ENCODE peak calls at places on chromosomes 4 and X, in ten cellular contexts. Z, H, B, P, S, W, E, D, F and R are unnamed samples.

GRCh38 chrX:1394731-1395501 is 3.0 kb upstream of the SLC25A6 start:
- DNase-seq in Z (no peak), H (no peak), B (peak; percentile 42), P (no peak), S (no peak), W (no peak), E (no peak), D (no peak), F (no peak), R (no peak)

GRCh38 chr4:1208266-1208961 is 36.0 kb upstream of the SPON2 start:
- DNase-seq in Z (no peak), H (no peak), B (peak; percentile 51), P (peak; percentile 30), S (no peak), W (no peak), E (no peak), D (no peak), F (no peak), R (no peak)

GRCh38 chr4:82988323-82988832 is 22.2 kb downstream of the LIN54 start:
- DNase-seq in Z (no peak), H (no peak), B (no peak), P (no peak), S (no peak), W (no peak), E (no peak), D (peak; percentile 93), F (peak; percentile 87), R (no peak)

GRCh38 chr4:76003015-76003414 is 4.3 kb downstream of the CXCL9 start:
- DNase-seq in Z (no peak), H (no peak), B (no peak), P (no peak), S (no peak), W (no peak), E (no peak), D (no peak), F (no peak), R (no peak)

GRCh38 chr4:73705056-73705432 is 35.3 kb upstream of the CXCL8 start:
- DNase-seq in Z (no peak), H (no peak), B (no peak), P (no peak), S (no peak), W (no peak), E (no peak), D (no peak), F (peak; percentile 62), R (no peak)

GRCh38 chr4:180134116-180134866 is 2108.9 kb upstream of the TENM3 start:
- DNase-seq in Z (no peak), H (no peak), B (no peak), P (peak; percentile 23), S (no peak), W (peak; percentile 2), E (peak; percentile 6), D (peak; percentile 32), F (no peak), R (no peak)

GRCh38 chrX:45513042-45513441 is 312.4 kb upstream of the DIPK2B start:
- DNase-seq in Z (no peak), H (no peak), B (no peak), P (no peak), S (no peak), W (no peak), E (peak; percentile 22), D (no peak), F (no peak), R (no peak)

GRCh38 chrX:9188117-9188516 is 154.2 kb upstream of the FAM9B start:
- DNase-seq in Z (no peak), H (no peak), B (no peak), P (no peak), S (no peak), W (no peak), E (no peak), D (no peak), F (no peak), R (no peak)

GRCh38 chr4:104491826-104492771 is 2.6 kb downstream of the CXXC4 start:
- DNase-seq in Z (no peak), H (no peak), B (no peak), P (peak; percentile 9), S (peak; percentile 41), W (no peak), E (no peak), D (peak; percentile 90), F (no peak), R (peak; percentile 20)

GRCh38 chr4:137768196-137768595 is 235.9 kb upstream of the PCDH18 start:
- DNase-seq in Z (no peak), H (no peak), B (no peak), P (no peak), S (no peak), W (no peak), E (no peak), D (no peak), F (peak; percentile 1), R (no peak)

GRCh38 chrX:68684291-68684918 is 36.9 kb downstream of the STARD8 start:
- DNase-seq in Z (no peak), H (no peak), B (peak; percentile 21), P (peak; percentile 18), S (no peak), W (no peak), E (no peak), D (no peak), F (no peak), R (peak; percentile 10)

GRCh38 chrX:13734278-13735172 is at the start of the genes OFD1 and TRAPPC2:
- DNase-seq in Z (peak; percentile 83), H (peak; percentile 97), B (peak; percentile 96), P (peak; percentile 97), S (peak; percentile 94), W (peak; percentile 84), E (peak; percentile 95), D (peak; percentile 97), F (peak; percentile 91), R (peak; percentile 78)

GRCh38 chr4:26583538-26583864 is 383 bp upstream of the TBC1D19 start:
- DNase-seq in Z (no peak), H (no peak), B (no peak), P (no peak), S (no peak), W (no peak), E (peak; percentile 50), D (no peak), F (no peak), R (no peak)

GRCh38 chrX:111507931-111508330 is 3.5 kb upstream of the SERTM2 start:
- DNase-seq in Z (no peak), H (no peak), B (no peak), P (no peak), S (no peak), W (no peak), E (no peak), D (no peak), F (no peak), R (no peak)

GRCh38 chr4:188160406-188160805 is 21.2 kb downstream of the TRIML1 start:
- DNase-seq in Z (no peak), H (no peak), B (no peak), P (no peak), S (no peak), W (no peak), E (no peak), D (no peak), F (no peak), R (no peak)

GRCh38 chr4:1565598-1566295 is 118.4 kb downstream of the FAM53A start:
- DNase-seq in Z (no peak), H (no peak), B (no peak), P (no peak), S (no peak), W (no peak), E (no peak), D (no peak), F (no peak), R (no peak)

GRCh38 chr4:166493828-166494432 is 620.9 kb downstream of the TLL1 start:
- DNase-seq in Z (no peak), H (no peak), B (no peak), P (no peak), S (no peak), W (no peak), E (no peak), D (no peak), F (peak; percentile 1), R (no peak)

GRCh38 chr4:81648576-81649272 is 177.0 kb upstream of the RASGEF1B start:
- DNase-seq in Z (no peak), H (peak; percentile 88), B (peak; percentile 18), P (peak; percentile 15), S (peak; percentile 15), W (no peak), E (no peak), D (no peak), F (no peak), R (no peak)

GRCh38 chr4:81565137-81565870 is 93.6 kb upstream of the RASGEF1B start:
- DNase-seq in Z (no peak), H (peak; percentile 37), B (peak; percentile 39), P (peak; percentile 82), S (no peak), W (peak; percentile 77), E (no peak), D (no peak), F (no peak), R (peak; percentile 20)

GRCh38 chr4:22091351-22091731 is 142.8 kb upstream of the KCNIP4 start:
- DNase-seq in Z (no peak), H (no peak), B (no peak), P (no peak), S (no peak), W (no peak), E (peak; percentile 2), D (no peak), F (no peak), R (no peak)

GRCh38 chr4:62543002-62543401 is 1342.9 kb downstream of the ADGRL3 start:
- DNase-seq in Z (no peak), H (no peak), B (no peak), P (no peak), S (no peak), W (no peak), E (no peak), D (no peak), F (no peak), R (no peak)

GRCh38 chr4:184170996-184171395 is 46.7 kb downstream of the ENPP6 start:
- DNase-seq in Z (no peak), H (no peak), B (no peak), P (no peak), S (no peak), W (no peak), E (peak; percentile 48), D (no peak), F (peak; percentile 13), R (no peak)

GRCh38 chr4:47418147-47418546 is 45.4 kb downstream of the COMMD8 start:
- DNase-seq in Z (no peak), H (no peak), B (no peak), P (no peak), S (no peak), W (no peak), E (no peak), D (no peak), F (no peak), R (no peak)

GRCh38 chrX:64204252-64204651 is 1.3 kb downstream of the AMER1 start:
- DNase-seq in Z (no peak), H (no peak), B (peak; percentile 68), P (peak; percentile 16), S (no peak), W (peak; percentile 15), E (no peak), D (no peak), F (no peak), R (peak; percentile 2)

GRCh38 chr4:102404551-102404969 is 59.3 kb upstream of the SLC39A8 start:
- DNase-seq in Z (no peak), H (no peak), B (no peak), P (no peak), S (no peak), W (no peak), E (no peak), D (peak; percentile 56), F (no peak), R (no peak)

GRCh38 chr4:53103489-53103888 is 241.4 kb downstream of the RASL11B start:
- DNase-seq in Z (no peak), H (no peak), B (no peak), P (no peak), S (no peak), W (no peak), E (no peak), D (no peak), F (no peak), R (no peak)